ENCODE peak calls at places on chromosomes 5 and 9, in ten cellular contexts. D is activated T-cell treated with anti-CD3 and anti-CD28 coated beads, Interleukin-2, amount 50 U/mL, for 4 hours; G is stimulated activated naive B cell treated with anti-CD40 and anti-IgM and Interleukin-4, amounts not matched to agents 10 μg/mL and 1 μg/mL and 100 μg/mL, for 72 hours; Z is memory B cell; U is naive thymus-derived CD8-positive, alpha-beta T cell; V is activated CD4-positive, alpha-beta T cell treated with anti-CD3 and anti-CD28 coated beads for 36 hours; A is T-helper 17 cell; E is RWPE2; H is activated CD8-positive, alpha-beta T cell treated with anti-CD3 and anti-CD28 coated beads for 36 hours; S is SK-N-SH treated with all-trans-retinoic acid at 6 μM for 48 hours. I is an unnamed sample.

GRCh38 chr5:14173419-14174234 is 30.5 kb downstream of the TRIO start:
- ATAC-seq in D (no peak), G (peak), Z (no peak), U (no peak), V (no peak), A (no peak), E (peak), H (no peak), S (peak), I (peak)

GRCh38 chr5:120155873-120156272 is 308.2 kb upstream of the PRR16 start:
- ATAC-seq in D (no peak), G (no peak), Z (no peak), U (no peak), V (no peak), A (no peak), E (no peak), H (no peak), S (no peak), I (no peak)

GRCh38 chr5:96146675-96147074 is 185.0 kb upstream of the ELL2 start:
- ATAC-seq in D (peak), G (peak), Z (no peak), U (no peak), V (peak), A (peak), E (peak), H (peak), S (peak), I (peak)

GRCh38 chr5:172795401-172795977 is 24.5 kb upstream of the DUSP1 start:
- ATAC-seq in D (no peak), G (no peak), Z (no peak), U (no peak), V (no peak), A (no peak), E (peak), H (no peak), S (peak), I (peak)

GRCh38 chr9:115170674-115171073 is 52.7 kb upstream of the TNC start:
- ATAC-seq in D (no peak), G (no peak), Z (no peak), U (no peak), V (no peak), A (no peak), E (peak), H (no peak), S (peak), I (peak)

GRCh38 chr5:87138091-87138819 is 129.4 kb upstream of the RASA1 start:
- ATAC-seq in D (no peak), G (no peak), Z (no peak), U (no peak), V (no peak), A (no peak), E (no peak), H (no peak), S (peak), I (no peak)

GRCh38 chr9:124894741-124895170 is 32.8 kb downstream of the ARPC5L start:
- ATAC-seq in D (peak), G (peak), Z (peak), U (peak), V (peak), A (peak), E (peak), H (peak), S (peak), I (peak)

GRCh38 chr9:128683340-128684064 is 5.5 kb upstream of the SET start:
- ATAC-seq in D (peak), G (peak), Z (peak), U (no peak), V (no peak), A (peak), E (peak), H (peak), S (no peak), I (peak)

GRCh38 chr9:120610975-120611689 is 31.2 kb upstream of the CDK5RAP2 start:
- ATAC-seq in D (no peak), G (no peak), Z (no peak), U (no peak), V (no peak), A (no peak), E (peak), H (no peak), S (peak), I (no peak)

GRCh38 chr5:172123269-172123692 is 64.7 kb downstream of the STK10 start:
- ATAC-seq in D (no peak), G (no peak), Z (no peak), U (no peak), V (no peak), A (no peak), E (peak), H (no peak), S (peak), I (no peak)

GRCh38 chr5:142527664-142528295 is 158.1 kb downstream of the FGF1 start:
- ATAC-seq in D (no peak), G (peak), Z (no peak), U (no peak), V (no peak), A (no peak), E (no peak), H (no peak), S (no peak), I (no peak)

GRCh38 chr5:35904443-35905132 is 33.8 kb downstream of the CAPSL start:
- ATAC-seq in D (peak), G (peak), Z (no peak), U (peak), V (peak), A (no peak), E (no peak), H (peak), S (no peak), I (no peak)

GRCh38 chr9:76453785-76454184 is 5.2 kb upstream of the GCNT1 start:
- ATAC-seq in D (no peak), G (no peak), Z (no peak), U (no peak), V (no peak), A (no peak), E (no peak), H (no peak), S (no peak), I (no peak)

GRCh38 chr5:91155238-91155637 is 227.9 kb downstream of the ARRDC3 start:
- ATAC-seq in D (no peak), G (no peak), Z (no peak), U (no peak), V (no peak), A (no peak), E (no peak), H (no peak), S (no peak), I (no peak)

GRCh38 chr5:63535840-63536602 is 426.2 kb downstream of the HTR1A start:
- ATAC-seq in D (no peak), G (no peak), Z (no peak), U (no peak), V (no peak), A (no peak), E (no peak), H (no peak), S (no peak), I (no peak)

GRCh38 chr5:40033411-40033810 is 608.6 kb upstream of the DAB2 start:
- ATAC-seq in D (peak), G (peak), Z (peak), U (peak), V (peak), A (peak), E (no peak), H (no peak), S (no peak), I (peak)

GRCh38 chr9:78982849-78983248 is 588.9 kb upstream of the TLE4 start:
- ATAC-seq in D (no peak), G (no peak), Z (no peak), U (no peak), V (no peak), A (no peak), E (peak), H (no peak), S (no peak), I (no peak)

GRCh38 chr5:171306141-171306540 is 2.9 kb upstream of the TLX3 start:
- ATAC-seq in D (no peak), G (no peak), Z (no peak), U (no peak), V (no peak), A (no peak), E (no peak), H (no peak), S (no peak), I (no peak)

GRCh38 chr9:129685220-129685932 is 19.9 kb downstream of the PRRX2 start:
- ATAC-seq in D (no peak), G (no peak), Z (no peak), U (no peak), V (no peak), A (no peak), E (peak), H (no peak), S (no peak), I (peak)

GRCh38 chr9:123368023-123368422 is 12.0 kb downstream of the CRB2 start:
- ATAC-seq in D (no peak), G (no peak), Z (no peak), U (no peak), V (no peak), A (no peak), E (no peak), H (no peak), S (no peak), I (no peak)

GRCh38 chr5:133109655-133110483 is 58.1 kb downstream of the HSPA4 start:
- ATAC-seq in D (no peak), G (no peak), Z (no peak), U (no peak), V (no peak), A (no peak), E (no peak), H (no peak), S (no peak), I (no peak)

I was measured in esophagus mucosa.